ENCODE peak calls at places on chromosomes 6 and 20, in four cellular contexts. U is K562, Y is GM12878, G is HL-60. B is an unnamed sample.

GRCh38 chr6:113591896-113592827 is 265.0 kb upstream of the MARCKS start:
- DNase-seq in U (no peak), Y (no peak), G (no peak), B (no peak)

GRCh38 chr6:40244684-40245083 is 310.4 kb upstream of the MOCS1 start:
- DNase-seq in U (no peak), Y (no peak), G (no peak), B (no peak)

GRCh38 chr6:147207351-147207750 is 3.1 kb downstream of the STXBP5 start:
- DNase-seq in U (no peak), Y (no peak), G (no peak), B (no peak)

GRCh38 chr6:165091121-165091785 is 218.2 kb downstream of the C6orf118 start:
- DNase-seq in U (no peak), Y (no peak), G (no peak), B (no peak)

GRCh38 chr6:170086639-170087420 is 204.0 kb downstream of the DLL1 start:
- DNase-seq in U (no peak), Y (no peak), G (no peak), B (no peak)

GRCh38 chr20:51732454-51732791 is 35.8 kb downstream of the ATP9A start:
- DNase-seq in U (no peak), Y (no peak), G (no peak), B (no peak)

GRCh38 chr6:73610444-73611275 is 43.1 kb downstream of the SLC17A5 start:
- DNase-seq in U (peak), Y (peak), G (no peak), B (no peak)

GRCh38 chr6:154266560-154267134 is 90.0 kb downstream of the IPCEF1 start:
- DNase-seq in U (no peak), Y (no peak), G (no peak), B (no peak)

GRCh38 chr6:18342223-18342622 is 44.9 kb upstream of the RNF144B start:
- DNase-seq in U (no peak), Y (no peak), G (no peak), B (no peak)

GRCh38 chr6:45305546-45305945 is 22.6 kb upstream of the RUNX2 start:
- DNase-seq in U (no peak), Y (no peak), G (no peak), B (no peak)

GRCh38 chr20:25696384-25697131 is at the start of gene ZNF337:
- DNase-seq in U (peak), Y (peak), G (peak), B (peak)

DNA sequence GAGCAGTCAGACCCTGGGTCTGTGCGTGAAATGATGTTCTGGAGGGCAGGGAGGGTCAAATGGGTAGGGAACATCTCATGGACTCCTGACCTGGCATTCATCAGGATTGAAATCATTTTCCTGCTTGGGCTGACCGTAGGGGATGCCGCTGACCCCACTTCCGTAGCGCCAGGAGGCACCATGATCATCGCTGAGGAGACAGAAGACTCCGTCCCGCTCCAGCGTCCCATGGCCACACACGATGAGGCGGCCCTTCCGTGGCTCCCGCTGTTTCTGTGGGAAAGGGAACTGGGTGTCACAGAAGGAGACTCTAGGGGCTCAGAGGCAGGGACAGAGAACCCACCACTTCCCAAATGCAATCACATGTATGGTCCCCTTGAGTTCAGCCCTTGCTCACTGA is 2.3 kb downstream of the NEU1 start:
- DNase-seq in U (no peak), Y (no peak), G (no peak), B (no peak)
- TF ChIP-seq POLR2AphosphoS5 in U (no peak), Y (no peak), G (no peak), B (no peak)

GRCh38 chr20:60101201-60101893 is 143.1 kb downstream of the CDH26 start:
- DNase-seq in U (no peak), Y (no peak), G (no peak), B (no peak)

GRCh38 chr20:60102665-60103210 is 144.5 kb downstream of the CDH26 start:
- DNase-seq in U (no peak), Y (no peak), G (no peak), B (no peak)

GRCh38 chr20:60097285-60097684 is 139.1 kb downstream of the CDH26 start:
- DNase-seq in U (no peak), Y (no peak), G (no peak), B (no peak)

GRCh38 chr20:60101894-60102281 is 143.7 kb downstream of the CDH26 start:
- DNase-seq in U (no peak), Y (no peak), G (no peak), B (no peak)

GRCh38 chr20:60100780-60101179 is 142.6 kb downstream of the CDH26 start:
- DNase-seq in U (no peak), Y (no peak), G (no peak), B (no peak)
- TF ChIP-seq SPI1 in U (no peak), Y (no peak), G (no peak), B (no peak)

GRCh38 chr20:63882257-63883208 is 12.4 kb upstream of the DNAJC5 start:
- DNase-seq in U (no peak), Y (no peak), G (no peak), B (no peak)
- TF ChIP-seq POLR2AphosphoS5 in U (no peak), Y (no peak), G (no peak), B (no peak)

DNA sequence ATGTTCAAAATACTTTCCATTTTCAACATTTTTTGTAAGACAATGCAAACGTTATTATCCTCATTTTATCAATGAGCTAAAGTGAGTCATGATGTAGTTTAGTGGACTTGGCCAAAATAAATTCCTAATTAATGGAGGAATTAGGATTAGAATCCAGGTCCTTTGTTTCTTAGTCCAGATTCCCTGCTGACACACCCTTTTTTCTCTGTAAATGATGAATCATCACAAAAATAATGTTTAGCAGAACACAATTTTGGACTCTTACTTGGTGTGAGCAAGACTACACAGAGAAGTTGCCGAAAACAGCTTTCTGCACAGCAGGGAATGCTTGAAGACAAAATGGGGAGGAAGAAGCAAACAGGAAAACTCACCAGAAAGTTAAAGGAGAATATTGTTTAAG is 393.1 kb downstream of the GJA1 start:
- DNase-seq in U (no peak), Y (no peak), G (no peak), B (no peak)
- TF ChIP-seq SPI1 in U (no peak), Y (no peak), G (no peak), B (no peak)

DNA sequence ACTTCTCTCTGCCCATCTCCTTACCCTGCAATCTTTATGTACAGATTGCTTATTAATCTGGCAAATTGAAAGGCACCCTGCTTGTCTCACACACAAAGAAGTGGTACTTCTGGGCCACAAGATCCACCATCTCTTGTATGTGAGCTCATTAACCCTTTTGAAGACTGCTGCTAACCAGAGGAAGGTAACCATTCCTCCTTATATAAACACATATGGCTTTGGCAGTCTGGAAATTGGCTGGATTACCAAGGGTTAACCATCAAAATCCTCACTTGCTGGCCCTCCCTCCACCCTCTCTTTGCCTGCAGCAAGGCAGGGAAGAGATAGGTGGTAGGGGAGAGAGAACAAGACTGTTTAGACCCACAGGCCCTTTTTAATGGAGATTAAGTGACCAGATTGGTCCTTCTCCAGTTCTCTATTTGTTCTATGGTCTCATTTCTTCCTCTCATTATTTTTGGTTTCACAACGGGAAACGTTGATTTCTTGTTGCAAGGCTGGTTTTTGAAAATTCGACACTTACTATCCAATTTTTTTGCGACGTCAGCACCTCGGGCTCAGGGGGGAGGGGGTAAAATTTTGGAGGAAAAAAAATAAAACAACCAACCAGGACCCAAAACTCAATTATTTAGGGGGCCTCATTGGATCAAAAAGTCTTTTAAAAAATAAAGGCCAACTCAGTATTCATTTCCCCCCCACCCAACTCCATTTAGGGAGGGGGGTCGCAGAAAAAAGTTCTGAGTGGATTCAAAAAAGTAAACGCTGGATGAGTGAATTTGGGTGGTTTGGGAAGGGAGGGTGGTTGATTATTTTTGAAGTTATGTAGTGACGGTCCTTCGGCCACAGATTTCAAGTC is 859 bp downstream of the PPP1R10 start:
- DNase-seq in U (no peak), Y (no peak), G (no peak), B (no peak)
- TF ChIP-seq POLR2AphosphoS5 in U (peak), Y (peak), G (peak), B (peak)

GRCh38 chr6:100171533-100172321 is 177.7 kb upstream of the MCHR2 start:
- DNase-seq in U (no peak), Y (peak), G (no peak), B (no peak)
- TF ChIP-seq SPI1 in U (no peak), Y (no peak), G (no peak), B (no peak)

GRCh38 chr6:4401408-4402367 is 266.3 kb upstream of the ECI2 start:
- DNase-seq in U (no peak), Y (no peak), G (no peak), B (no peak)
- TF ChIP-seq POLR2AphosphoS5 in U (no peak), Y (no peak), G (no peak), B (no peak)

B was measured in GM12891.